ENCODE peak calls at places on chromosomes 1 and 21, in six cellular contexts. One of them, this sample, is unnamed. For H3K27me3, the result is how much of the 10 kb centered on the place peaks cover.

GRCh38 chr1:240797050-240797449 is 185.1 kb upstream of the GREM2 start:
- DNase-seq in body of pancreas: no peak
- DNase-seq in upper lobe of right lung: no peak
- DNase-seq in AG04450: no peak
- DNase-seq in ovary: no peak
- DNase-seq in CD4-positive, alpha-beta memory T cell: no peak
- DNase-seq in this sample: no peak

GRCh38 chr1:118998171-118998570 is 10.0 kb upstream of the TBX15 start:
- DNase-seq in body of pancreas: no peak
- DNase-seq in upper lobe of right lung: no peak
- DNase-seq in AG04450: no peak
- DNase-seq in ovary: no peak
- DNase-seq in CD4-positive, alpha-beta memory T cell: no peak
- DNase-seq in this sample: no peak

GRCh38 chr1:77841574-77841973 is 46.9 kb upstream of the NEXN start:
- DNase-seq in body of pancreas: no peak
- DNase-seq in upper lobe of right lung: no peak
- DNase-seq in AG04450: no peak
- DNase-seq in ovary: no peak
- DNase-seq in CD4-positive, alpha-beta memory T cell: no peak
- DNase-seq in this sample: no peak

GRCh38 chr1:27517305-27517704 is 27.3 kb upstream of the WASF2 start:
- DNase-seq in body of pancreas: no peak
- DNase-seq in upper lobe of right lung: no peak
- DNase-seq in AG04450: no peak
- DNase-seq in ovary: no peak
- DNase-seq in CD4-positive, alpha-beta memory T cell: no peak
- DNase-seq in this sample: no peak

GRCh38 chr21:42621166-42621827 is 32.1 kb upstream of the PDE9A start:
- DNase-seq in body of pancreas: no peak
- DNase-seq in upper lobe of right lung: peak
- DNase-seq in AG04450: no peak
- DNase-seq in ovary: no peak
- DNase-seq in CD4-positive, alpha-beta memory T cell: no peak
- DNase-seq in this sample: no peak

GRCh38 chr1:207972350-207972749 is 61.4 kb upstream of the CD34 start:
- DNase-seq in body of pancreas: no peak
- DNase-seq in upper lobe of right lung: no peak
- DNase-seq in AG04450: no peak
- DNase-seq in ovary: no peak
- DNase-seq in CD4-positive, alpha-beta memory T cell: no peak
- DNase-seq in this sample: no peak

GRCh38 chr1:18642278-18643095 is 11.8 kb downstream of the PAX7 start:
- DNase-seq in body of pancreas: no peak
- DNase-seq in upper lobe of right lung: no peak
- DNase-seq in AG04450: no peak
- DNase-seq in ovary: no peak
- DNase-seq in CD4-positive, alpha-beta memory T cell: no peak
- DNase-seq in this sample: no peak

GRCh38 chr1:64073705-64074104 is 129.7 kb upstream of the UBE2U start:
- DNase-seq in body of pancreas: no peak
- DNase-seq in upper lobe of right lung: no peak
- DNase-seq in AG04450: no peak
- DNase-seq in ovary: no peak
- DNase-seq in CD4-positive, alpha-beta memory T cell: no peak
- DNase-seq in this sample: no peak

GRCh38 chr1:175319112-175319911 is 126.7 kb upstream of the KIAA0040 start:
- DNase-seq in body of pancreas: peak
- DNase-seq in upper lobe of right lung: peak
- DNase-seq in AG04450: peak
- DNase-seq in ovary: peak
- DNase-seq in CD4-positive, alpha-beta memory T cell: peak
- DNase-seq in this sample: peak

GRCh38 chr1:15761729-15762128 is 3.1 kb downstream of the FBLIM1 start:
- DNase-seq in body of pancreas: no peak
- DNase-seq in upper lobe of right lung: no peak
- DNase-seq in AG04450: no peak
- DNase-seq in ovary: no peak
- DNase-seq in CD4-positive, alpha-beta memory T cell: no peak
- DNase-seq in this sample: no peak

GRCh38 chr21:31671146-31671716 is 11.7 kb downstream of the SOD1 start:
- DNase-seq in body of pancreas: no peak
- DNase-seq in upper lobe of right lung: no peak
- DNase-seq in AG04450: no peak
- DNase-seq in ovary: no peak
- DNase-seq in CD4-positive, alpha-beta memory T cell: no peak
- DNase-seq in this sample: no peak

GRCh38 chr1:226487921-226488320 is 60.6 kb upstream of the STUM start:
- DNase-seq in body of pancreas: peak
- DNase-seq in upper lobe of right lung: no peak
- DNase-seq in AG04450: no peak
- DNase-seq in ovary: no peak
- DNase-seq in CD4-positive, alpha-beta memory T cell: no peak
- DNase-seq in this sample: no peak

GRCh38 chr21:35027558-35028450 is 21.3 kb downstream of the RUNX1 start:
- DNase-seq in body of pancreas: no peak
- DNase-seq in upper lobe of right lung: no peak
- DNase-seq in AG04450: no peak
- DNase-seq in ovary: no peak
- DNase-seq in CD4-positive, alpha-beta memory T cell: peak
- DNase-seq in this sample: no peak
- H3K27ac ChIP-seq in body of pancreas: no peak
- H3K27ac ChIP-seq in upper lobe of right lung: peak
- H3K27ac ChIP-seq in AG04450: no peak
- H3K27ac ChIP-seq in ovary: no peak
- H3K27ac ChIP-seq in CD4-positive, alpha-beta memory T cell: peak
- H3K27ac ChIP-seq in this sample: no peak

GRCh38 chr21:9758888-9759287 is 762.5 kb upstream of the TPTE start:
- DNase-seq in body of pancreas: no peak
- DNase-seq in upper lobe of right lung: no peak
- DNase-seq in AG04450: no peak
- DNase-seq in ovary: no peak
- DNase-seq in CD4-positive, alpha-beta memory T cell: no peak
- DNase-seq in this sample: no peak
- H3K27me3 ChIP-seq in body of pancreas: under half
- H3K27me3 ChIP-seq in upper lobe of right lung: under half
- H3K27me3 ChIP-seq in AG04450: under half
- H3K27me3 ChIP-seq in ovary: under half
- H3K27me3 ChIP-seq in CD4-positive, alpha-beta memory T cell: under half
- H3K27me3 ChIP-seq in this sample: under half

GRCh38 chr1:173638043-173639021 is 3.2 kb downstream of the TEX50 start:
- DNase-seq in body of pancreas: peak
- DNase-seq in upper lobe of right lung: no peak
- DNase-seq in AG04450: no peak
- DNase-seq in ovary: no peak
- DNase-seq in CD4-positive, alpha-beta memory T cell: no peak
- DNase-seq in this sample: no peak

GRCh38 chr1:173635116-173635515 is at the start of gene TEX50:
- DNase-seq in body of pancreas: no peak
- DNase-seq in upper lobe of right lung: no peak
- DNase-seq in AG04450: no peak
- DNase-seq in ovary: no peak
- DNase-seq in CD4-positive, alpha-beta memory T cell: no peak
- DNase-seq in this sample: no peak

DNA sequence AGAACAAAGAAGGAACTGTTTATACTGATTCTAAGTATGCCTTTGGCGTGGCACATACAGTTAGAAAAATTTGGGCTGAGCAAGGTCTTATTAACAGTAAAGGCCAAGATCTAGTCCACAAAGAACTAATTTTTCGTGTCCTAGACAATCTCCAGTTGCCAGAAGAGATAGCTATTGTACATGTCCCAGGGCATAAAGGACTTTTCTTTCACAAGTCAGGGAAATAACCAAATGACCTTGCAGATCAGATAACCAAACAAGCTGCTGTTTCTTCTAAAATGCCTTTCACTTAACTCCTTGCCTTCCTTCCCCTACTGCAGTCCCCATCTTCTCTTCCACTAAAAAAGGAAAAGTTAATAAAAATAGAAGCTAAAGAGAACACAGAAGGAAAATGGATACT is 4.0 kb downstream of the TEX50 start:
- DNase-seq in body of pancreas: no peak
- DNase-seq in upper lobe of right lung: no peak
- DNase-seq in AG04450: no peak
- DNase-seq in ovary: no peak
- DNase-seq in CD4-positive, alpha-beta memory T cell: no peak
- DNase-seq in this sample: no peak
- H3K4me3 ChIP-seq in body of pancreas: no peak
- H3K4me3 ChIP-seq in upper lobe of right lung: no peak
- H3K4me3 ChIP-seq in AG04450: no peak
- H3K4me3 ChIP-seq in ovary: no peak
- H3K4me3 ChIP-seq in CD4-positive, alpha-beta memory T cell: no peak
- H3K4me3 ChIP-seq in this sample: no peak

GRCh38 chr1:42971848-42972291 is 13.2 kb upstream of the SLC2A1 start:
- DNase-seq in body of pancreas: no peak
- DNase-seq in upper lobe of right lung: no peak
- DNase-seq in AG04450: peak
- DNase-seq in ovary: no peak
- DNase-seq in CD4-positive, alpha-beta memory T cell: no peak
- DNase-seq in this sample: no peak
- H3K27ac ChIP-seq in body of pancreas: no peak
- H3K27ac ChIP-seq in upper lobe of right lung: no peak
- H3K27ac ChIP-seq in AG04450: peak
- H3K27ac ChIP-seq in ovary: no peak
- H3K27ac ChIP-seq in CD4-positive, alpha-beta memory T cell: no peak
- H3K27ac ChIP-seq in this sample: no peak

This sample was measured in dorsolateral prefrontal cortex.